ENCODE peak calls at places on chromosome 9, in four cellular contexts. D is GM12878, U is HepG2, A is GM12891. W is an unnamed sample.

GRCh38 chr9:121288874-121289553 is 21.1 kb downstream of the GSN start:
- DNase-seq in U (peak; percentile 83), A (no peak), D (no peak), W (no peak)

GRCh38 chr9:118318770-118319443 is 614.7 kb downstream of the TLR4 start:
- DNase-seq in A (no peak), D (no peak), U (no peak), W (no peak)

GRCh38 chr9:126684965-126685465 is 71.3 kb downstream of the LMX1B start:
- DNase-seq in D (no peak), U (no peak), A (no peak), W (no peak)

GRCh38 chr9:38008168-38009034 is 60.6 kb downstream of the SHB start:
- DNase-seq in U (peak; percentile 76), A (peak; percentile 63), D (peak; percentile 56), W (peak; percentile 58)

GRCh38 chr9:97124256-97124655 is 85.3 kb upstream of the CTSV start:
- DNase-seq in A (no peak), D (no peak), U (no peak), W (no peak)

GRCh38 chr9:124941689-124942561 is 1.0 kb upstream of the GOLGA1 start:
- DNase-seq in U (peak; percentile 29), A (no peak), D (peak; percentile 19), W (no peak)

GRCh38 chr9:108205276-108205675 is 650.5 kb downstream of the ACTL7B start:
- DNase-seq in U (no peak), D (no peak), A (no peak), W (no peak)

GRCh38 chr9:2053883-2054845 is 39.0 kb downstream of the SMARCA2 start:
- DNase-seq in U (no peak), D (peak; percentile 95), A (peak; percentile 17), W (peak; percentile 22)

GRCh38 chr9:129751841-129752801 is 721 bp downstream of the PTGES start:
- DNase-seq in D (no peak), A (no peak), U (no peak), W (no peak)

GRCh38 chr9:111427186-111427585 is 57.0 kb downstream of the ECPAS start:
- DNase-seq in D (no peak), A (no peak), U (no peak), W (no peak)

GRCh38 chr9:72365525-72366256 is 683 bp upstream of the ZFAND5 start:
- DNase-seq in A (peak; percentile 54), U (peak; percentile 70), D (peak; percentile 28), W (peak; percentile 53)

DNA sequence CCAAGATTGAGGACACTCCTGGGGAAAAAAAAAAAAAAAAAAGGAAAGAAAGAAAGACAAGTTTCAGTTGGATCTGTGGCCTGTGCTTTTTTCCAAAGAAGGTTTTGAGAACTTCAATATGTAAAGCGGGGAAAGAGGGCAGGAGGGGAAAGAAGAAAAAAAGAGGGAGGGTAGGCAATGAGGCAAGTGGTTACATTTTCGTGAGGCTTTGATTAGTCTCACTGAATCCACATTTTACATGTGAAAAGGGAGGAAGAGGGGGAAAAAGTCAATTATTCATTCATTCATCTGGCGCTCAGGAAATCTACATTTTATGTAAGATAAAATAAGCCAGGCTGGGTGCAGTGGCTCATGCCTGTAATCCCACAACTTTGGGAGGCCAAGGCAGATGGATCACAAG is 315.2 kb upstream of the PAPPA start:
- DNase-seq in A (no peak), U (no peak), D (no peak), W (no peak)
- TF ChIP-seq TAF1 in A (no peak), U (no peak), D (no peak), W (no peak)

GRCh38 chr9:104374711-104375110 is 129.4 kb upstream of the OR13F1 start:
- DNase-seq in A (no peak), D (no peak), U (no peak), W (no peak)
- TF ChIP-seq POLR2A in A (no peak), D (no peak), U (no peak), W (no peak)

DNA sequence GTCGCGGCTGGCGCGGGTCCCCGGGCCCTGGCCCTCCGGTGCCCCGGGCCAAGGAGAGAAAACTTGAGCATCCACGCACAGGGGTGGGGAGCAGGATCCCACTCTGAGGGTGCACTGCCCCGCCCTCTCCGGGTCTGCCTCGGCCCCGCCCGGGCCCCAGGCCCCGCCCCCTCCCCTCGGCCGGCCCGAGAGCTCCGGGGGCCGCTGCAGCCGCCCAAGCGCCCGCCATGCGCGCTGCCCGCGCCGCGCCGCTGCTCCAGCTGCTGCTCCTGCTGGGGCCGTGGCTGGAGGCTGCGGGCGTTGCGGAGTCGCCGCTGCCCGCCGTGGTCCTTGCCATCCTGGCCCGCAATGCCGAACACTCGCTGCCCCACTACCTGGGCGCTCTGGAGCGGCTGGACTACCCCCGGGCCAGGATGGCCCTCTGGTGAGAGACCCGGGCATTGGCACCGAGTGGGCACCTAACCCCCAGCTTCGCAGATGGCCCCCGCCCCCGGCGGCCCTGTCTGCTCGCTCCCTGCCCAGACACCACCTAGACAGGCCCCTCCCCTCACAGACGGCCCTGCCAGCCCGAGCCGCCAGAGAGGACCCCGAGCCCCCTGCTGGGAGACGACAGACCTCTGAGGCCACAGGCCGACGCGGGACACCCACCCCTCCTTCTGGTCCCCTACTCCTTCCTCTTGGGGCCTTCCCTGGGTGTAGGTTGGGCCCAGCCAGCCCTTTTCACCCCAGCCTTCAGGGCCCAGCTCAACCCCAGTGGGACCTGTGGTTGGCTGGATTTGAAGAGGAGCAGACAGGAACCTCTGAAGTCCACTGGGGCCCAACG is at the start of gene CERCAM:
- DNase-seq in A (peak; percentile 84), U (peak; percentile 34), D (no peak), W (peak; percentile 79)
- TF ChIP-seq POLR2AphosphoS5 in A (no peak), U (no peak), D (no peak), W (no peak)

GRCh38 chr9:89588271-89588879 is 16.4 kb upstream of the GADD45G start:
- DNase-seq in D (no peak), U (no peak), A (no peak), W (no peak)
- TF ChIP-seq TAF1 in D (no peak), U (no peak), A (no peak), W (no peak)

GRCh38 chr9:135957431-135957830 is 3.7 kb downstream of the UBAC1 start:
- DNase-seq in A (no peak), U (no peak), D (no peak), W (no peak)

GRCh38 chr9:135960328-135961276 is 571 bp downstream of the UBAC1 start:
- DNase-seq in D (no peak), A (no peak), U (no peak), W (no peak)

GRCh38 chr9:135955981-135956797 is 5.0 kb downstream of the UBAC1 start:
- DNase-seq in D (no peak), U (no peak), A (no peak), W (no peak)

GRCh38 chr9:135956798-135957166 is 4.4 kb downstream of the UBAC1 start:
- DNase-seq in A (no peak), D (no peak), U (no peak), W (no peak)

DNA sequence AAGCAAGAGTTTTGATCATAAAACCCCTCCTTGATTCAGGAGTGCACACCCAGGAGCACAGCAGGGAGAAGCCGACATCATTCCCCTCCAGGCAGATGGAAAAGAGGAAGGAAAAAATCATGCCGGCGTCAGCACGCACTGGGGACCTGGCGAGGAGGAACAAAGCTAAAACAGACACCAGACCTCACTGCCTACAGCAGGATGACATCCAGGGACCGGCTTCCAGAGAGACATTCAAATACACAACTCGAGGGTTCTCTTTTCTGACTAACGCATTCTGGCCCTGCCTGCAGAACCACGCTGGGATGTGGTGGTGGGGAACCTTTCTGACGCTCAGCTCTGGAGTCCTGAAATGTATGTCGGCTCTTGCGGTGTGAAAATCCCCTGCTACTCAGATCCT is 2.7 kb downstream of the UBAC1 start:
- DNase-seq in D (no peak), A (no peak), U (no peak), W (no peak)
- TF ChIP-seq POLR2A in D (no peak), A (no peak), U (no peak), W (no peak)

GRCh38 chr9:120151149-120151548 is 428.8 kb downstream of the CDK5RAP2 start:
- DNase-seq in A (no peak), U (no peak), D (no peak), W (no peak)

GRCh38 chr9:120153258-120153657 is 426.7 kb downstream of the CDK5RAP2 start:
- DNase-seq in D (no peak), U (no peak), A (no peak), W (no peak)

GRCh38 chr9:120151806-120152205 is 428.2 kb downstream of the CDK5RAP2 start:
- DNase-seq in A (no peak), U (no peak), D (no peak), W (no peak)

DNA sequence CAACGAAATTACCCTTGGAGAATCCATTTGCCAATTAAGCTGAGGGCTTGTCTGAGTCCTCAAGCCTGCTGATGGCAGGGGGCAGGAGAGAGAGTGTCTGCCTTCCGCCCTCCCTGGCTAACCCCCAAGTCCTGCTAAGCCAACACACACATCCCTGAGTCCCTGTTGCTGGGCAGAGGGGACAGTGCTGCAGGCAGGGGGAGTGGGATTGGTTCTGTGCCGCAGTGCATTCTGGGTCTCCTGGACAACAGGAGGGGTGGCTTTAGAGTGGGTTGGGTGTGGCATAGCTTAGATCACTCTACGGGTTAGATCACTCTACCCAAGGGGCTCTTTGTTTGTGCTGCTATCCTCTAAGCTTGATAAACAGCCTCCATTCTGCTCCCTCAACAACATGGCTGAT is 427.7 kb downstream of the CDK5RAP2 start:
- DNase-seq in A (no peak), D (no peak), U (no peak), W (no peak)
- TF ChIP-seq POLR2AphosphoS5 in A (no peak), D (no peak), U (no peak), W (no peak)

GRCh38 chr9:80177949-80178480 is 606.2 kb downstream of the TLE4 start:
- DNase-seq in D (no peak), U (no peak), A (no peak), W (no peak)

DNA sequence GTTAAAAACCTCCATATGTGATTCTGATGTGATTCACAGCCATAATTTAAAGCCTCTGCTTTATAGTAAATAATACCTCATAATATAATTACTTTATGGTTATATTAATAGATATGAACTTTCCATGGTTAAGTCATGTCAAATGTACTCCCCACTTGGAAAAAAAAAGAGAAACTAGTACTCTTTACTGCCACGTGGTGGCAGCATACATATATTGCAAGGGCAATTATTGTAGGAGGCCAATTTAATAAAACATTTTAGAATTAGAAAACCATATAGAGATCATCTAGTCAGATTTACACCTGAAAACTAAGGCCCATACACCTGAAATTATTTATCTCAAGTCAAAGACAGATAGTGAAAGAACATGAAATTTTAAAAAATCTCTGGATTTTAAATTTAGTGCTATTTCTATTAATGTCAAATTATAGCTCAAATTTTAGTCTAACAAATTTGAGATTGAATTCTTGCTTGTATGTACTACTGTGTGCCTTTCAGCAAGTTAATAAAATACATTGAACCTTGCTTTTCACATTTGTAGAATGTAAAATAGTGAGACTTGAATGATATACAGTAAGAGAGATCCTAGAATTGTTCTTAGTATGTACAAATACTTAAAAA is 603.6 kb downstream of the TLE4 start:
- DNase-seq in D (no peak), U (peak; percentile 23), A (no peak), W (no peak)
- TF ChIP-seq TAF1 in D (no peak), U (no peak), A (no peak), W (no peak)

DNA sequence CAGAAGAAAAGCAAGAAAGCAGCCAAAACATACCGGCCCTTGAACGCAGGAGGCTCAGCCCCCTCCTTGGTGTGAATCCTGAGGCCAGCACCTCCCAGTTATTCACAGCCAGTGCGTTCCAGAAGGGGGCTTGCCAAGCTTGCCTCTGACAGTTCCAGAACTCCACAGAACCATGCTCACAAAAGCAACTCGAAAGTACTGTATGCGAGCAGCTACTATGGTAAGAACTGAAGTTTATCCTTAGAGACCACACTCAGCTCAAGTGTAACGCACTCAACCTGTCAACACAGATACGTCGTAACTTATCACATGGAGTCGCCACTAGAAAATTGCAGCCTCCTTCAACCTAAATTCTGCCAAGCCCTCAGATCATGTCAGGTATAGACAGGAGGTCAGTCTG is 1.4 kb downstream of the UBAC1 start:
- DNase-seq in U (no peak), D (no peak), A (no peak), W (no peak)
- TF ChIP-seq POLR2A in U (no peak), D (no peak), A (no peak), W (no peak)